ENCODE peak calls at places on chromosomes 4 and X, in four cellular contexts. S, D, F and Q are unnamed samples. For H3K36me3, the result is how much of the 10 kb centered on the place peaks cover.

GRCh38 chr4:149113804-149114430 is 671.7 kb upstream of the NR3C2 start:
- DNase-seq in S (no peak), D (no peak), F (no peak), Q (no peak)

GRCh38 chr4:184503869-184504300 is 29.5 kb upstream of the IRF2 start:
- DNase-seq in S (no peak), D (no peak), F (no peak), Q (no peak)

GRCh38 chrX:111779582-111779981 is 96.4 kb upstream of the TRPC5OS start:
- DNase-seq in S (no peak), D (no peak), F (no peak), Q (no peak)

GRCh38 chr4:85165808-85166207 is 199.3 kb upstream of the WDFY3 start:
- DNase-seq in S (no peak), D (no peak), F (no peak), Q (no peak)

GRCh38 chrX:57821703-57822375 is 88.4 kb downstream of the ZXDA start:
- DNase-seq in S (no peak), D (no peak), F (no peak), Q (no peak)

GRCh38 chrX:46574941-46575381 is 1.4 kb downstream of the CHST7 start:
- DNase-seq in S (peak), D (peak), F (no peak), Q (peak)

GRCh38 chr4:102647117-102647516 is 113.7 kb downstream of the MANBA start:
- DNase-seq in S (no peak), D (no peak), F (no peak), Q (no peak)

GRCh38 chr4:52423967-52424366 is 235.1 kb downstream of the USP46 start:
- DNase-seq in S (no peak), D (no peak), F (no peak), Q (no peak)

GRCh38 chr4:101651778-101652177 is 138.8 kb upstream of the BANK1 start:
- DNase-seq in S (no peak), D (peak), F (no peak), Q (no peak)

GRCh38 chrX:78123190-78123589 is 16.3 kb downstream of the TAF9B start:
- DNase-seq in S (no peak), D (no peak), F (no peak), Q (no peak)

GRCh38 chrX:78125148-78125547 is 14.3 kb downstream of the TAF9B start:
- DNase-seq in S (no peak), D (no peak), F (no peak), Q (no peak)

GRCh38 chrX:78129714-78130113 is 9.7 kb downstream of the TAF9B start:
- DNase-seq in S (no peak), D (no peak), F (no peak), Q (no peak)

GRCh38 chrX:78119521-78120227 is 15.6 kb downstream of the PGK1 start:
- DNase-seq in S (no peak), D (no peak), F (no peak), Q (no peak)

GRCh38 chrX:78124304-78124703 is 15.1 kb downstream of the TAF9B start:
- DNase-seq in S (no peak), D (no peak), F (no peak), Q (peak)
- H3K36me3 ChIP-seq in S (under half), D (under half), F (half or more), Q (half or more)

DNA sequence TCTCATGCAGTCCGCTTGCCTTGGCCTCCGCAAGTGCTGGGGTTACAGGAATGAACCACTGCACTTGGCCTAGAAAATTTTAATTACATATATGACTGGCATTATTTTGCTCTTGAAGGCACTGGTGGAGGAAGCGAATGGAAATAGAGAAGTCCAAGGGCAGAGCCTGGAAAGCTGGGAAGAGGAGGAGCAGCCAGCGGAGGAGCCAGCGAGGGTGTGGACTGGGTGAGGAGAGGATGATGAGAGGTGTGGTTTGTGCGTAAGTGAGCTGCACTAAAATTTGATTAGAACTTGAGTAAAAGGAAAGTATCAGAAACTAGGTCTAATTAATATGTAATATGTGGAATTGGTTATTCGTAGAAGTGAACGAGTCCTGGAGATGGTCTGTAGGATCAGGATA is 13.3 kb downstream of the KIAA0232 start:
- DNase-seq in S (no peak), D (no peak), F (no peak), Q (no peak)
- H3K36me3 ChIP-seq in S (under half), D (under half), F (under half), Q (under half)

GRCh38 chr4:144948421-144948820 is 149.6 kb downstream of the ANAPC10 start:
- DNase-seq in S (no peak), D (no peak), F (no peak), Q (no peak)
- H3K36me3 ChIP-seq in S (under half), D (under half), F (under half), Q (under half)

GRCh38 chr4:153291562-153291961 is 52.9 kb upstream of the MND1 start:
- DNase-seq in S (no peak), D (no peak), F (no peak), Q (no peak)
- H3K36me3 ChIP-seq in S (under half), D (under half), F (under half), Q (under half)

GRCh38 chr4:39913466-39913865 is 64.2 kb downstream of the PDS5A start:
- DNase-seq in S (no peak), D (no peak), F (no peak), Q (no peak)
- H3K36me3 ChIP-seq in S (half or more), D (under half), F (half or more), Q (half or more)

GRCh38 chr4:528296-528695 is 29.3 kb downstream of the PIGG start:
- DNase-seq in S (no peak), D (no peak), F (no peak), Q (no peak)
- H3K36me3 ChIP-seq in S (under half), D (under half), F (half or more), Q (half or more)

DNA sequence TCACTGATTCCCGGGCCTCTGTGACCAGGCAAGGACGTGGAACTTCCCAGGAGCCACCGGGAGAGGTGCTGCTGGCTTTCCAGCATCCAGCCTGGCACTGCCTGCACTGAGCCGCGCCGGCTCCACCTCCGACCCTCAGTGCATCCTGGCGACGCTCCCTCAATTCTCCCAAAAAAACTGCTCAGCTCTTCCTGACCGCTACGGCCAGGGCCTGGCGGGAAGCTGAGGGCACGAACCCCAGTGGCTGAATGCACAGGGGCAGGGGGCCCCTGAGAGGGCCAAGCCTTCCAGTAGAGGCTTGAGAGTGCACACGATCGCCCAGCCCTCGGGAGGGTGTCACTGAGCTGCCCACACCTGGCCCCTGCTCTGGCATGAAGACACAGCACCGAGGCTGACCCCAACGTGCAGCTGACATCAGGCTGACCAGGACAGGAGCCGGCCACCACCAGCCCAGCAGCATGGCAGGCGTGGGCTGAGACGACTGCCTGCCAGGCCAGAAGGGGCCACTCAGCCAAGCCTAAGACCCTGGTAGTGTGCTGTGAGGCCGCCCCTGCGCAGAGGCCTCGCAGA is 6.9 kb downstream of the CTBP1 start:
- DNase-seq in S (no peak), D (no peak), F (peak), Q (no peak)
- H3K36me3 ChIP-seq in S (under half), D (under half), F (under half), Q (under half)

GRCh38 chrX:40074959-40075332 is 22.8 kb downstream of the BCOR start:
- DNase-seq in S (no peak), D (no peak), F (no peak), Q (no peak)
- H3K36me3 ChIP-seq in S (under half), D (under half), F (under half), Q (under half)

GRCh38 chr4:113509851-113510250 is 251.7 kb downstream of the CAMK2D start:
- DNase-seq in S (no peak), D (no peak), F (no peak), Q (no peak)

GRCh38 chr4:113512880-113513279 is 248.7 kb downstream of the CAMK2D start:
- DNase-seq in S (no peak), D (no peak), F (no peak), Q (no peak)

GRCh38 chr4:113513376-113513775 is 248.2 kb downstream of the CAMK2D start:
- DNase-seq in S (no peak), D (no peak), F (no peak), Q (no peak)

DNA sequence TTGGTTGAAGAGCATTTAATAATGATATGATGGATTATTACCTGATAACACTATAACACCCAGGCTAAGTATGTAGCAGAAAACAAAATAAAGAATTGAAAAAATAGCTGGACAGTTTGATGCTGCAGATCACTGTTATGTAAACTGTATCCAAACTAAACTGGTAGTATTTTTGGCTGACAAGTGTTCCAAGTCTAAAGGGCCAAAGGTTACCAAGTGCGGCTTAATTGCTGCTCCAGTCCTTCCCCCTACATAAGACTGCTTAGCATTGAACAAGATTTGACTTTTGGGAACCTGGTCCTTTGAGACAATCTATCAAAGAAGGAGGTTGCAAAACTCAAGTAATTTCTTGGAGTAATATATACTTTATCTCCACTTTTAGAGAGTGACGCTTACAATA is 249.6 kb downstream of the CAMK2D start:
- DNase-seq in S (no peak), D (no peak), F (no peak), Q (no peak)
- H3K36me3 ChIP-seq in S (under half), D (under half), F (under half), Q (under half)

DNA sequence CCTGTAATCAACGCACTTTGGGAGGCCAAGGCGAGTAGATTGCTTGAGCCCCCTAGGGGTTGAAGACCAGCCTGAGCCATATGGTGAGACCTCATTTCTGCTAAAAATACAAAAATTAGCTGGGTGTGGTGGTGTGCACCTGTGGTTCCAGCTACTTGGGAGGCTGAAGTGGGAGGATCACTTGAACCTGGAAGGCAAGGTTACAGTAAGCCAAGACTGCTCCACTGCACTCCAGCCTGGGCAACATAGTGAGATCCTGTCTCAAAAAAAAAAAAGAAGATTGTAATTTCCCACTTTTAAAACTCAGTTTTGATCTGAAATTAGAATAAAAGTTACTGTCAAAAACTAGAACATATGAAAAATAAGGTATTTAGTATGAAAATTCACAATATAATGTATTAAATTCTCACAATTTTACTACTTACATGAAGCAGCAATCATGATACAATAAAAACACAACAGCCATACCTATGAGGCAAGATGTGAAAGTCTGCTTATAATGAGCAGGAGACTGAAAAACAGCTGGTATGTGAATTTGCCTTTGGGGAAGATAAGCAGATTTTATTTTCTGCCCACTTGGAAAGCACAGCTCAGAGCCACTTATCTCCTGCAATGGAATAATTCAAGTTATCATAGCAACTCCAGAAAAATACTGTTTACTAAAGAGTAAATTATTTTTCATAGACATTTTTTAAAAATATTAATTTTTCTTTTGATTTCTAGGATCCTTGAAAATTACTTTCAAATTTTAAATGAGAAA is 50.6 kb downstream of the ZGRF1 start:
- DNase-seq in S (no peak), D (no peak), F (no peak), Q (no peak)
- H3K36me3 ChIP-seq in S (under half), D (under half), F (under half), Q (under half)